ENCODE peak calls at places on chromosome 21, in eight cellular contexts. R, S, H, Z, Q, O, V and M are unnamed samples.

GRCh38 chr21:44850905-44851657 is 22.4 kb downstream of the PTTG1IP start:
- DNase-seq in O (no peak), H (no peak), Z (no peak), Q (no peak), S (no peak), V (no peak), R (no peak), M (no peak)

GRCh38 chr21:39750670-39751069 is 5.7 kb downstream of the IGSF5 start:
- DNase-seq in Q (no peak), H (no peak), O (no peak), V (no peak), Z (no peak), R (no peak), S (no peak), M (no peak)

GRCh38 chr21:17732306-17732705 is 86.8 kb downstream of the C21orf91 start:
- DNase-seq in O (no peak), H (peak), V (peak), S (no peak), R (no peak), Q (no peak), Z (peak), M (no peak)

GRCh38 chr21:37496972-37497371 is 130.4 kb downstream of the DYRK1A start:
- DNase-seq in R (no peak), O (no peak), Z (no peak), Q (no peak), S (no peak), H (peak), V (peak), M (no peak)

GRCh38 chr21:45442276-45442675 is 37.3 kb downstream of the COL18A1 start:
- DNase-seq in Z (no peak), V (no peak), S (no peak), R (no peak), Q (no peak), H (no peak), O (no peak), M (no peak)

GRCh38 chr21:38170283-38170682 is 86.5 kb upstream of the KCNJ15 start:
- DNase-seq in Z (no peak), S (no peak), Q (peak), H (peak), O (peak), V (peak), R (peak), M (no peak)

GRCh38 chr21:41402796-41403195 is 23.2 kb upstream of the MX1 start:
- DNase-seq in Q (no peak), H (no peak), S (no peak), O (no peak), R (no peak), V (no peak), Z (no peak), M (no peak)

GRCh38 chr21:44763451-44764318 is 37.9 kb downstream of the UBE2G2 start:
- DNase-seq in O (no peak), Z (no peak), Q (no peak), H (no peak), V (no peak), R (no peak), S (no peak), M (no peak)

GRCh38 chr21:45818276-45818903 is 163.2 kb upstream of the COL6A1 start:
- DNase-seq in H (peak), Q (no peak), R (no peak), V (peak), S (no peak), Z (no peak), O (peak), M (no peak)

GRCh38 chr21:32198369-32198768 is 80.5 kb downstream of the MIS18A start:
- DNase-seq in O (no peak), Z (no peak), H (no peak), V (no peak), Q (no peak), S (no peak), R (no peak), M (no peak)

GRCh38 chr21:41369915-41370839 is 8.3 kb downstream of the MX2 start:
- DNase-seq in R (no peak), Z (no peak), S (peak), Q (no peak), V (no peak), H (no peak), O (no peak), M (no peak)

GRCh38 chr21:44407493-44407892 is 47.8 kb upstream of the LRRC3 start:
- DNase-seq in Q (no peak), H (no peak), Z (no peak), V (no peak), R (no peak), O (peak), S (no peak), M (no peak)

GRCh38 chr21:29098156-29098555 is 24.7 kb upstream of the CCT8 start:
- DNase-seq in S (no peak), H (no peak), Q (no peak), O (no peak), R (no peak), V (peak), Z (no peak), M (no peak)

GRCh38 chr21:20618878-20619277 is 379.3 kb upstream of the NCAM2 start:
- DNase-seq in Q (no peak), H (no peak), V (no peak), Z (no peak), R (peak), S (no peak), O (no peak), M (no peak)

GRCh38 chr21:44054710-44055109 is 42.6 kb downstream of the TRAPPC10 start:
- DNase-seq in V (peak), Z (no peak), Q (no peak), S (no peak), O (no peak), H (peak), R (no peak), M (no peak)

GRCh38 chr21:45363921-45364463 is 41.0 kb upstream of the COL18A1 start:
- DNase-seq in R (no peak), S (no peak), Q (no peak), V (peak), Z (peak), H (peak), O (peak), M (no peak)

GRCh38 chr21:44267655-44268142 is 6.0 kb upstream of the DNMT3L start:
- DNase-seq in V (no peak), Q (peak), S (no peak), R (peak), H (no peak), O (no peak), Z (no peak), M (no peak)

GRCh38 chr21:35222541-35222941 is 173.4 kb upstream of the RUNX1 start:
- DNase-seq in S (no peak), H (no peak), R (peak), Z (no peak), Q (no peak), V (no peak), O (no peak), M (no peak)

GRCh38 chr21:8997011-8997440 is 1524.4 kb upstream of the TPTE start:
- DNase-seq in O (no peak), Z (no peak), S (no peak), Q (no peak), R (no peak), H (no peak), V (no peak), M (no peak)

GRCh38 chr21:26788783-26789182 is 56.4 kb downstream of the ADAMTS1 start:
- DNase-seq in Z (no peak), Q (no peak), V (no peak), R (no peak), O (no peak), S (no peak), H (no peak), M (no peak)

GRCh38 chr21:35607406-35607805 is 452.9 kb downstream of the SETD4 start:
- DNase-seq in R (no peak), V (no peak), H (no peak), O (no peak), S (no peak), Z (no peak), Q (no peak), M (no peak)

GRCh38 chr21:37356710-37357109 is 9.9 kb upstream of the DYRK1A start:
- DNase-seq in O (no peak), Q (no peak), S (no peak), Z (no peak), R (no peak), H (no peak), V (no peak), M (no peak)

GRCh38 chr21:37372127-37372731 is 5.7 kb downstream of the DYRK1A start:
- DNase-seq in R (no peak), S (no peak), O (no peak), H (no peak), Q (no peak), Z (no peak), V (no peak), M (no peak)

GRCh38 chr21:37435120-37435519 is 68.5 kb downstream of the DYRK1A start:
- DNase-seq in Q (peak), S (peak), Z (peak), V (peak), H (peak), O (no peak), R (no peak), M (peak)

GRCh38 chr21:45698493-45698947 is 55.0 kb downstream of the PCBP3 start:
- DNase-seq in R (no peak), O (no peak), Q (no peak), S (no peak), H (peak), V (peak), Z (no peak), M (no peak)

GRCh38 chr21:39863111-39863510 is 4.1 kb upstream of the PCP4 start:
- DNase-seq in R (peak), S (no peak), O (no peak), V (no peak), H (peak), Z (no peak), Q (no peak), M (peak)